ENCODE peak calls at places on chromosomes 5 and 9, in six cellular contexts. E is GM10248, I is endothelial cell of umbilical vein, L is coronary artery, R is omental fat pad, X is heart right ventricle. D is an unnamed sample.

GRCh38 chr5:55994502-55994997 is at the start of gene IL6ST:
- DNase-seq in E (no peak), I (peak), L (peak), R (peak), X (peak), D (no peak)

GRCh38 chr9:73780916-73781315 is 629.3 kb downstream of the ANXA1 start:
- DNase-seq in E (no peak), I (no peak), L (no peak), R (no peak), X (no peak), D (no peak)

GRCh38 chr9:87198716-87199115 is 251.4 kb upstream of the GAS1 start:
- DNase-seq in E (no peak), I (no peak), L (no peak), R (no peak), X (no peak), D (no peak)

GRCh38 chr9:121288874-121289553 is 21.1 kb downstream of the GSN start:
- DNase-seq in E (no peak), I (peak), L (peak), R (peak), X (peak), D (no peak)

GRCh38 chr5:168128556-168128955 is 162.9 kb upstream of the WWC1 start:
- DNase-seq in E (no peak), I (no peak), L (no peak), R (no peak), X (peak), D (no peak)

GRCh38 chr5:176845392-176845713 is 35.0 kb downstream of the UNC5A start:
- DNase-seq in E (no peak), I (no peak), L (no peak), R (no peak), X (no peak), D (no peak)

GRCh38 chr9:94901019-94901363 is 174.5 kb downstream of the AOPEP start:
- DNase-seq in E (no peak), I (no peak), L (no peak), R (no peak), X (no peak), D (no peak)

GRCh38 chr9:133869674-133870419 is 122.3 kb downstream of the VAV2 start:
- DNase-seq in E (no peak), I (peak), L (no peak), R (no peak), X (no peak), D (no peak)

GRCh38 chr9:86405926-86406325 is 51.7 kb upstream of the TUT7 start:
- DNase-seq in E (no peak), I (no peak), L (no peak), R (no peak), X (no peak), D (no peak)

GRCh38 chr5:173494446-173494845 is 122.0 kb downstream of the BOD1 start:
- DNase-seq in E (no peak), I (no peak), L (no peak), R (no peak), X (peak), D (no peak)

GRCh38 chr5:111124793-111125192 is 32.6 kb downstream of the WDR36 start:
- DNase-seq in E (no peak), I (no peak), L (no peak), R (no peak), X (no peak), D (no peak)

GRCh38 chr9:127057970-127058644 is 64.3 kb downstream of the ANGPTL2 start:
- DNase-seq in E (no peak), I (no peak), L (no peak), R (no peak), X (no peak), D (no peak)

GRCh38 chr9:119020730-119021333 is 348.4 kb downstream of the BRINP1 start:
- DNase-seq in E (no peak), I (no peak), L (no peak), R (no peak), X (no peak), D (no peak)

GRCh38 chr9:20941177-20941690 is 90.2 kb downstream of the HACD4 start:
- DNase-seq in E (peak), I (peak), L (no peak), R (no peak), X (peak), D (peak)
- TF ChIP-seq CTCF in E (peak), I (peak), L (peak), R (no peak), X (peak), D (peak)

DNA sequence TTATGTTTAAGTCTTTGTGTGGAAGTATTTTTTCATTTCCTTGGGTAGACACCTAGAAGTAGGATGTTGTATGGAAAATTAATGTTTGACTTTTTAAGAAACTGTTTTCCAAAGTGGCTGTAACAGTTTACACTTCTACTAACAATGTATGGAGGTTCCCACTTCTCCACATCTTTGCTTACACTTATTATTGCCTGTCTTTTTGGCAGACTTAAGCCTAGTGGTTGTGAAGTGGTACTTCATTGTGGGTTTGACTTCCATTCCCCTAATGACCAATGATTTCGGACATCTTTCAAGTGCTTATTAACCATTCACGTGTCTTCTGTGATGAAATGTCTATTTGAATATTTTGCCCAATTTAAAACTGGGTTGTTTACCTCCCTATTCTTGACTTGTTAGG is 91.5 kb upstream of the CDKN2B start:
- DNase-seq in E (no peak), I (no peak), L (no peak), R (no peak), X (no peak), D (no peak)
- TF ChIP-seq CTCF in E (no peak), I (no peak), L (no peak), R (no peak), X (no peak), D (no peak)

GRCh38 chr5:54518146-54519082 is 855 bp downstream of the SNX18 start:
- DNase-seq in E (peak), I (peak), L (peak), R (no peak), X (peak), D (peak)
- TF ChIP-seq CTCF in E (peak), I (no peak), L (no peak), R (no peak), X (no peak), D (no peak)

GRCh38 chr9:81517954-81518353 is 171.4 kb downstream of the TLE1 start:
- DNase-seq in E (no peak), I (no peak), L (no peak), R (no peak), X (no peak), D (no peak)
- TF ChIP-seq CTCF in E (no peak), I (no peak), L (no peak), R (no peak), X (no peak), D (no peak)

GRCh38 chr5:126741361-126741760 is 35.6 kb upstream of the LMNB1 start:
- DNase-seq in E (no peak), I (no peak), L (no peak), R (no peak), X (no peak), D (no peak)
- TF ChIP-seq CTCF in E (no peak), I (no peak), L (no peak), R (no peak), X (no peak), D (no peak)

DNA sequence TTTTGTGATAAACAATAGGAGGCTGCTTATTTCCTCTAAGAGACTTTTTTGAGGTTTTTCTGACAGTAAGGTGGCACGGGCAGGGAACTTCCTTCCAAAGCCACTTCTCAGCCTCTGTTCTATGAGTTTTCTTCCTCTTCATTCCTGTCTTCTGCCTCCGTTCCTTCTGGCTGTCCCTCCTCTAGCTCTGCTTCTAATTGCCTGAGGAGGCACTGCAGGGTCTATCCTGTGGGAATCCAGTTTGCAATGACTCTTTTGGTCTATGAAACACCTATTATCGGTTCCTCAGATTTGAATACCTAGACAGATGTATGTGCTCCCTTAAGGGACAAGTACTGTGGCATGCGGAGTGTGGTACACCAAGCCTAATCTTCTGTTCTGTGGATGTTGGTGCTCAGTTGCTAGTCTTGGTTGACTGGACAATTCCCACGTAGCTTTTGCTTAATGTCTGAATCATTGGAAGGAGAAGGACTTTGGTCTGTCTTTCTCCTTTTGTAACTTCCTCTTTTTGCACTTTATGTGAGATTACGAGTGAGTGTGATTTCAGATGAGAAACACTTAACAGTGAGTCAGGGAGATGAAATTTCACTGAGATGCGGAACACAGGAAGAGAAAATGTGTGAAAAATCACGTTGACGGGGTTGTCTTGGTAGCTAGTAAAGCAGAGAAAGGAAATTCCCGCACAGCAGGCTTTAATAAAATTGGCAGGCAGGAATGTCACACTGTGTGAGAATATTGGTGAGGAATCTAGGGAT is 305.2 kb downstream of the EFNA5 start:
- DNase-seq in E (no peak), I (peak), L (no peak), R (no peak), X (no peak), D (no peak)
- TF ChIP-seq CTCF in E (no peak), I (no peak), L (no peak), R (no peak), X (no peak), D (no peak)

GRCh38 chr5:122757268-122757667 is 17.6 kb upstream of the SNX2 start:
- DNase-seq in E (peak), I (no peak), L (no peak), R (no peak), X (no peak), D (peak)

GRCh38 chr5:122760281-122760680 is 14.6 kb upstream of the SNX2 start:
- DNase-seq in E (no peak), I (no peak), L (no peak), R (no peak), X (no peak), D (no peak)

GRCh38 chr5:122761115-122761514 is 13.8 kb upstream of the SNX2 start:
- DNase-seq in E (no peak), I (peak), L (no peak), R (no peak), X (no peak), D (no peak)

GRCh38 chr5:122759740-122760139 is 15.1 kb upstream of the SNX2 start:
- DNase-seq in E (no peak), I (no peak), L (no peak), R (no peak), X (no peak), D (no peak)

DNA sequence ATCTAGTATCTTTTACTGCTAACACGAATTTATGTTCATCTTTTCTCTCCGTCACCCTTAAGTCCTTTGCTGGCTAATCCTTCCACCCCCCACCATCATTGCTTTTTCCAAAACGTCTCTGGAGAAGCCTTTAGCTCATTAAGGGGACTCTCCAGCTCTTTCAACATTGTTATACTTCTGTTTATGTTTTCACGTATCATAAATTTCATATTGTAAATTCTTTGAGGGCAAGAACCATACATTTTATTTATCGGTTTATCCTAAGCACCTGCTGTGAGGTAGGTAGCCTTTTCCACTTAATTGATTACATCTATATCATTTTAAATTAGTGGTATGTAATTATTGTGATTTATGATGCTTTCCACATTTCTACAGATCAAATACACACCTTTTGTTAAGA is 15.6 kb upstream of the SNX2 start:
- DNase-seq in E (no peak), I (no peak), L (no peak), R (no peak), X (no peak), D (no peak)
- TF ChIP-seq CTCF in E (no peak), I (no peak), L (no peak), R (no peak), X (no peak), D (no peak)

DNA sequence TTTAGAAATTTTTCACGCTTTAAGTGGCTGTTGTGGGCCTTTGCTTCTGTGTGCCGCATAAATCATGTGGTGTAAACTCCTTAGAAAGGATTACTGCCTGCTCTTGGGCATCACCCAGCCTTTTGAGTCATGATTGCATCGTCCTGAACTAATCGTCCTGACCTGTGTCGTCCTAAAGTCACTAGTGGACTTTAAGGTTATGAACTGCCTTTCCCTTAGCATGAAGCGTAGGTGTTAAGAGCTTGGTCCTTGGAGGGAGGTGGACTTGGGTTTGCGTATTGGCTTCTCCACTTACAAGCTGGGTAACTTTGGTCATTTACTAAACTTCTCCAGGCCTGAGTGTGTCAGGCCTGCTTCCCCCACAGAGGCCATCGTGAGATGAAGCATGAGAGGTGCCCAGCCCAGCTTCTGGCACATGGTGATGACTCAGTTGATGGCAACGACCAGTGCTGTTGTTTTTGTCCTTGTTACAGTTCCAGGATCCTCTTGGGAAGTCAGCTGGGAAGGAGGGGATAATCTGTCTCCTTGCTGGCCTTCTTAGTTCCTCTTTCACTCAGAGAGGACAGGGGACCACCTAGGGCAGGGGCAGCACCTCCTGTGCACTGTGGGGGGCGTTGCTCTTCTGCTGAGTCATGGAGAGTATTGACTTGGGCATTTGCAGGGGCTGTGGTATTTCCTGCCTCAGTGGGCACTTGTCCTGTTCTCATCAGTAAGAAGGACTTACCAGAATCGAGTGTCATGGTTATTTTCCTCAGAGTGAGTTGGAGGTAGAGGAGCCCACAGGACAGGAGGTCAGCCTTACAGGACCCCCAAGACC is 54.2 kb upstream of the NCS1 start:
- DNase-seq in E (no peak), I (peak), L (no peak), R (no peak), X (no peak), D (no peak)
- TF ChIP-seq CTCF in E (no peak), I (no peak), L (no peak), R (no peak), X (no peak), D (no peak)

D was measured in GM20000.